ENCODE peak calls at places on chromosomes 12 and 14, in four cellular contexts. H is kidney, R is adipocyte, S is neuronal stem cell. N is an unnamed sample. For H3K36me3, the result is how much of the 10 kb centered on the place peaks cover.

GRCh38 chr12:115129727-115130126 is 445.8 kb upstream of the TBX3 start:
- DNase-seq in H (no peak), R (peak), S (no peak), N (no peak)

GRCh38 chr14:23609001-23609400 is 27.2 kb upstream of the DHRS2 start:
- DNase-seq in H (no peak), R (no peak), S (no peak), N (no peak)

GRCh38 chr12:96240656-96241055 is 46.5 kb downstream of the ELK3 start:
- DNase-seq in H (no peak), R (no peak), S (no peak), N (no peak)

GRCh38 chr14:101459392-101459900 is 101.8 kb upstream of the DIO3 start:
- DNase-seq in H (peak), R (no peak), S (peak), N (no peak)

GRCh38 chr12:116924558-116925453 is 14.1 kb downstream of the FBXW8 start:
- DNase-seq in H (no peak), R (peak), S (no peak), N (no peak)

GRCh38 chr12:24072302-24072701 is 122.8 kb upstream of the SOX5 start:
- DNase-seq in H (no peak), R (no peak), S (no peak), N (no peak)

GRCh38 chr12:93530358-93530757 is 42.1 kb upstream of the SOCS2 start:
- DNase-seq in H (no peak), R (no peak), S (no peak), N (no peak)

GRCh38 chr14:47675489-47676300 is at the start of gene MDGA2:
- DNase-seq in H (peak), R (no peak), S (peak), N (no peak)

GRCh38 chr12:72509893-72510292 is 237.7 kb downstream of the TRHDE start:
- DNase-seq in H (no peak), R (no peak), S (no peak), N (no peak)

GRCh38 chr12:53452159-53453077 is 516 bp downstream of the PCBP2 start:
- DNase-seq in H (peak), R (peak), S (peak), N (no peak)

GRCh38 chr14:68627868-68628604 is 164.8 kb downstream of the ZFP36L1 start:
- DNase-seq in H (peak), R (no peak), S (peak), N (no peak)

GRCh38 chr12:49279706-49280159 is 14.9 kb downstream of the TUBA1C start:
- DNase-seq in H (no peak), R (no peak), S (no peak), N (peak)

GRCh38 chr12:92411687-92412086 is 266.0 kb upstream of the BTG1 start:
- DNase-seq in H (no peak), R (no peak), S (no peak), N (no peak)

GRCh38 chr14:22375321-22375930 is 213.6 kb downstream of the DAD1 start:
- DNase-seq in H (no peak), R (peak), S (peak), N (peak)

GRCh38 chr14:101193126-101193844 is 289.8 kb upstream of the RTL1 start:
- DNase-seq in H (peak), R (no peak), S (no peak), N (no peak)

GRCh38 chr12:114369088-114369487 is 36.9 kb downstream of the TBX5 start:
- DNase-seq in H (no peak), R (peak), S (no peak), N (no peak)

GRCh38 chr12:7966558-7966957 is 30.6 kb upstream of the SLC2A3 start:
- DNase-seq in H (no peak), R (no peak), S (no peak), N (no peak)

GRCh38 chr14:95265106-95266094 is 54.3 kb downstream of the CLMN start:
- DNase-seq in H (no peak), R (peak), S (no peak), N (no peak)

GRCh38 chr12:12397184-12397583 is 40.3 kb downstream of the BORCS5 start:
- DNase-seq in H (no peak), R (no peak), S (no peak), N (no peak)

GRCh38 chr12:104370989-104371870 is 67.7 kb downstream of the EID3 start:
- DNase-seq in H (no peak), R (no peak), S (no peak), N (no peak)

GRCh38 chr12:46921048-46921753 is 95.4 kb upstream of the SLC38A4 start:
- DNase-seq in H (no peak), R (peak), S (no peak), N (no peak)

DNA sequence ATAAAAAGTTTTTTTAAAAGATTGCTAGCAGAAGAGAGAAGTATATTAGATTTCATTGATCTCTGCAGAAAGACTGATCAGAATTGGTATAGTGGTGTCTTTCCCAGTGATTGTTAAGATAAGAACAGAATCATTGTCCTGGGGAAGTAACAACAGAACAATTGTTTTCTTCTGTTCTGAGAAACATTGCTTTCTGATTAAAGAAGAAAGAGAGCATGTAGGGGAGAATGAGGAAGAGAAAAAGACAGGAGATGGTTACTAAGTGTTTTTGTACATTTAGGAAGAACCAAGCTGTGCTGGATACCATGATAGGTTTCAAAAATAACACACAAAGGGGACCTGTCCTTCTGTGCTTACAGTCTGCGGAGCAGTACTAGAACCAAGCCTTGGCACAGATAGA is 5.0 kb downstream of the USP30 start:
- DNase-seq in H (no peak), R (no peak), S (no peak), N (no peak)
- H3K9ac ChIP-seq in H (no peak), R (no peak), S (no peak), N (no peak)

GRCh38 chr12:130454296-130454695 is 116.6 kb downstream of the PIWIL1 start:
- DNase-seq in H (peak), R (no peak), S (no peak), N (no peak)

GRCh38 chr12:130448044-130448821 is 110.5 kb downstream of the PIWIL1 start:
- DNase-seq in H (peak), R (no peak), S (no peak), N (no peak)

GRCh38 chr12:130449291-130449690 is 111.6 kb downstream of the PIWIL1 start:
- DNase-seq in H (peak), R (no peak), S (no peak), N (no peak)

GRCh38 chr12:130452546-130452945 is 114.9 kb downstream of the PIWIL1 start:
- DNase-seq in H (no peak), R (no peak), S (no peak), N (no peak)

DNA sequence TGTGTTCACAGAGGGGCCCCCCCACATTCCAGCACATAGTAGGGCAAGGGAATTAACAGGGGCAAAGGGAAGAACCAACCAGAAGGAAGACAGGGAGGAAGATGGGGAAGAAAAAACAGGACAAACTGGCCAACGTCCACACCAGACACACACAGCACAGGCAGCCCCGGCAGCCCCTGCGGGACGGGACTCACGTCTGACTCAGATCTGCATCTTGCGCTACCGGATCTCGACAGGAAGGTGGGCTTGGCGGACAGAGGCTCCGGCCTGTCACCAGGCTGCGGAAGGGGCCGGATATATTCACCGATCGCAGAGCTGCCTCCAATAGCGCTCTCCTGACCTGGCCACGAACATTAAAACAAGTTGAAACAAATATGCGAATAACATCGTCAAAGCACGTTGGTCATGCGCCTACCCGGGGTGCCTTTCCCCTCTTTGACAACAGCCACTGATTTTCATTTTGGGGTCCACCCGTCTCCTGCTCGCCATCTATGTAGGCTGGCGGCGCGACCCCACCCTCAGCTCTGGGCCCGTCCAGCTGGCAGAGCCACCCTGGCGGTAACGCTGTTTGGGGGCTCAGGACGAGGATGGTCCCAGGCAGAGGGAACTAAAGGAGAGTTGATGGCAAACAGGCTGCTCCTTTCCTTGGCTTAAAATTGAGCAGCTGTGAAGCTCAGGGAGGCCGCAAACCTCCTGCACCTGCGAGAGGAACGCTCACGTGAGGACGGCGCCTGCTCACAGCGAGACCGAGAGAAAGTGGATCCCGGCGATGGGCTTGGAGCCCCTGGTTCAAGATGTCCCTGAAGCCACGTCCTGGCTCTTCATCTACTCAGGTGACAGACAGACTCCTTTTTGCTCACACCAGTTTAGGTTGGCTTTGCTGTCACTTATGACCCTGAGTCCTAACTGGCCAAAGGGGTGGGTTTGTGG is 113.6 kb downstream of the PIWIL1 start:
- DNase-seq in H (peak), R (no peak), S (no peak), N (no peak)
- H3K4me3 ChIP-seq in H (no peak), R (no peak), S (no peak), N (no peak)

GRCh38 chr14:74546416-74546815 is 52.9 kb downstream of the ISCA2 start:
- DNase-seq in H (no peak), R (peak), S (no peak), N (no peak)

GRCh38 chr14:74543771-74544170 is 50.2 kb downstream of the ISCA2 start:
- DNase-seq in H (no peak), R (no peak), S (no peak), N (no peak)

GRCh38 chr14:74547331-74547927 is 53.9 kb downstream of the ISCA2 start:
- DNase-seq in H (no peak), R (no peak), S (no peak), N (no peak)

GRCh38 chr14:74542056-74542685 is 48.6 kb downstream of the ISCA2 start:
- DNase-seq in H (peak), R (no peak), S (no peak), N (no peak)

GRCh38 chr14:74545386-74545785 is 51.8 kb downstream of the ISCA2 start:
- DNase-seq in H (no peak), R (no peak), S (no peak), N (no peak)
- H3K36me3 ChIP-seq in H (under half), R (under half), S (under half), N (under half)

GRCh38 chr12:3117144-3117581 is 40.0 kb downstream of the TSPAN9 start:
- DNase-seq in H (no peak), R (peak), S (no peak), N (peak)
- H3K9ac ChIP-seq in H (peak), R (no peak), S (no peak), N (no peak)

DNA sequence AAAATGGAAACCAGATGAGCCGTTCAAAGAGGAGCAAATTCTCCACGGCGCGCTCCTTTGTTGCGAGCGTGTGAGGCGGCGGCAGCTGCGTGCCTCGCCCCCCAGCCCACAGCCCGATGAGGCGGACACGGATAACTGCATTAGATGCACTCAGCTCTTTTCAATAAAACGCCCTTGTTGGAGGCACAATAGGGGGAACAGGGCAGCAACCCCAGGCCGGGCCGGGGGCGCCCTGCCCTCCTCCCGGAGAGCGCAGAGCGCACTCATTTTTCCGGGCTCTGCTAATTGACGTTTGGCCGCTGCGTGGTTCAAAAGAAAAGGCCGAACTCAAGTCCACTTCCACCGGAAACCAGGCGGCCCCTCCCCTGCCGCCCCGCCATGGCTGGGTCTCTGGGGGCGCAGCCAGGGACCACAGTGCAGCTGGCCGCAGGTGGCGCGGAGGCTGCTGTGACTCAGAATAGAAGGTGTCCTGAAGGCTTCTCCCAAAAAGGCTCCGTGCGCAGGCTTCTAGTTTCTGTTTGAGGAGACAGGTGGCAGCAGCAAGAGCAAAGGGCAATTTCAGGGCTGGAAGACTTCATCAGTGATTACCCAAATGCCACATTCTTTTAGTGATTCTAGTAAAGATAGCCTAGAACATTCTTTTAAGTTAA is 29.0 kb upstream of the SMOC1 start:
- DNase-seq in H (no peak), R (peak), S (no peak), N (no peak)
- H3K4me3 ChIP-seq in H (no peak), R (no peak), S (no peak), N (no peak)

N was measured in SK-N-MC.